ENCODE peak calls at places on chromosomes 5 and 9, in ten cellular contexts. O is cortex of kidney; X is NCI-H1105; G is SK-MEL-5; V is NCI-H187; F is adipocyte; T is stimulated activated CD8-positive, alpha-beta memory T cell treated with anti-CD3 and anti-CD28 coated beads, Interleukin-7, amount 100 ng/mL, for 48 hours; W is nephron progenitor cell; M is upper lobe of right lung; Q is lung. Z is an unnamed sample.

GRCh38 chr5:37043693-37044092 is 167.1 kb downstream of the NIPBL start:
- DNase-seq in O (no peak), X (no peak), G (peak), V (no peak), F (no peak), T (no peak), W (no peak), M (no peak), Q (no peak), Z (no peak)

GRCh38 chr5:140251527-140251973 is 51.4 kb downstream of the PFDN1 start:
- DNase-seq in O (no peak), X (no peak), G (peak), V (no peak), F (peak), T (peak), W (no peak), M (no peak), Q (no peak), Z (no peak)

GRCh38 chr5:179866241-179867078 is 7.8 kb upstream of the MRNIP start:
- DNase-seq in O (no peak), X (no peak), G (peak), V (no peak), F (no peak), T (no peak), W (no peak), M (no peak), Q (no peak), Z (no peak)

GRCh38 chr9:21966140-21966851 is 27.9 kb downstream of the CDKN2A start:
- DNase-seq in O (no peak), X (no peak), G (no peak), V (no peak), F (no peak), T (no peak), W (no peak), M (no peak), Q (no peak), Z (no peak)

GRCh38 chr5:121940741-121941140 is 21.0 kb upstream of the SRFBP1 start:
- DNase-seq in O (no peak), X (no peak), G (no peak), V (no peak), F (no peak), T (no peak), W (no peak), M (no peak), Q (no peak), Z (no peak)

GRCh38 chr5:154663424-154663823 is 91.8 kb upstream of the LARP1 start:
- DNase-seq in O (no peak), X (no peak), G (no peak), V (no peak), F (no peak), T (no peak), W (no peak), M (peak), Q (no peak), Z (no peak)

GRCh38 chr9:1018121-1018520 is 32.0 kb upstream of the DMRT2 start:
- DNase-seq in O (no peak), X (no peak), G (peak), V (no peak), F (peak), T (no peak), W (peak), M (no peak), Q (no peak), Z (no peak)

GRCh38 chr9:131190191-131190590 is 64.8 kb downstream of the NUP214 start:
- DNase-seq in O (no peak), X (no peak), G (no peak), V (no peak), F (no peak), T (no peak), W (no peak), M (no peak), Q (no peak), Z (no peak)

GRCh38 chr5:164504141-164504772 is 998.8 kb downstream of the MAT2B start:
- DNase-seq in O (no peak), X (no peak), G (peak), V (no peak), F (peak), T (no peak), W (peak), M (no peak), Q (peak), Z (no peak)

GRCh38 chr5:60487885-60488425 is 212.0 kb downstream of the DEPDC1B start:
- DNase-seq in O (no peak), X (peak), G (peak), V (no peak), F (peak), T (no peak), W (no peak), M (no peak), Q (no peak), Z (peak)

GRCh38 chr5:151406322-151406947 is 41.0 kb upstream of the SLC36A1 start:
- DNase-seq in O (no peak), X (no peak), G (peak), V (no peak), F (peak), T (no peak), W (no peak), M (no peak), Q (no peak), Z (no peak)

GRCh38 chr5:74624501-74624900 is 16.0 kb downstream of the ENC1 start:
- DNase-seq in O (no peak), X (no peak), G (no peak), V (no peak), F (no peak), T (no peak), W (no peak), M (no peak), Q (peak), Z (no peak)

GRCh38 chr9:114392749-114393112 is 4.9 kb upstream of the AKNA start:
- DNase-seq in O (no peak), X (no peak), G (no peak), V (no peak), F (no peak), T (no peak), W (no peak), M (no peak), Q (no peak), Z (peak)

GRCh38 chr9:127755558-127756060 is 20.5 kb upstream of the TOR2A start:
- DNase-seq in O (no peak), X (no peak), G (no peak), V (no peak), F (no peak), T (no peak), W (no peak), M (no peak), Q (no peak), Z (no peak)

GRCh38 chr9:130448035-130448624 is 3.4 kb downstream of the ASS1 start:
- DNase-seq in O (no peak), X (no peak), G (peak), V (no peak), F (peak), T (no peak), W (no peak), M (no peak), Q (no peak), Z (no peak)

GRCh38 chr5:148586796-148587195 is 67.5 kb downstream of the HTR4 start:
- DNase-seq in O (no peak), X (no peak), G (no peak), V (no peak), F (no peak), T (no peak), W (no peak), M (no peak), Q (no peak), Z (no peak)

GRCh38 chr9:70398145-70398556 is 16.3 kb downstream of the KLF9 start:
- DNase-seq in O (no peak), X (no peak), G (no peak), V (no peak), F (no peak), T (no peak), W (no peak), M (no peak), Q (no peak), Z (no peak)

GRCh38 chr9:113581865-113582697 is 118.6 kb downstream of the RGS3 start:
- DNase-seq in O (no peak), X (no peak), G (peak), V (no peak), F (no peak), T (peak), W (peak), M (peak), Q (peak), Z (no peak)

GRCh38 chr9:130927995-130928900 is 10.8 kb downstream of the FIBCD1 start:
- DNase-seq in O (no peak), X (peak), G (peak), V (no peak), F (peak), T (no peak), W (peak), M (no peak), Q (no peak), Z (no peak)

GRCh38 chr9:86706391-86706790 is 240.9 kb downstream of the GAS1 start:
- DNase-seq in O (no peak), X (no peak), G (no peak), V (no peak), F (no peak), T (no peak), W (no peak), M (no peak), Q (no peak), Z (no peak)

GRCh38 chr5:119238265-119239118 is 117.3 kb upstream of the TNFAIP8 start:
- DNase-seq in O (no peak), X (no peak), G (no peak), V (no peak), F (no peak), T (no peak), W (no peak), M (no peak), Q (no peak), Z (no peak)

GRCh38 chr5:112938286-112938685 is 16.3 kb upstream of the REEP5 start:
- DNase-seq in O (no peak), X (no peak), G (no peak), V (no peak), F (no peak), T (no peak), W (no peak), M (no peak), Q (no peak), Z (no peak)

GRCh38 chr9:76576344-76576743 is 117.4 kb downstream of the GCNT1 start:
- DNase-seq in O (no peak), X (no peak), G (no peak), V (no peak), F (peak), T (peak), W (no peak), M (no peak), Q (no peak), Z (no peak)

GRCh38 chr9:113556877-113557593 is 93.5 kb downstream of the RGS3 start:
- DNase-seq in O (no peak), X (no peak), G (no peak), V (no peak), F (no peak), T (no peak), W (no peak), M (no peak), Q (no peak), Z (no peak)

GRCh38 chr5:15513379-15513778 is 13.4 kb downstream of the FBXL7 start:
- DNase-seq in O (no peak), X (no peak), G (no peak), V (no peak), F (no peak), T (no peak), W (no peak), M (no peak), Q (no peak), Z (no peak)

GRCh38 chr5:163089926-163090325 is 347.5 kb upstream of the CCNG1 start:
- DNase-seq in O (no peak), X (no peak), G (no peak), V (no peak), F (no peak), T (no peak), W (no peak), M (no peak), Q (no peak), Z (no peak)

GRCh38 chr5:133253661-133254060 is 201.8 kb downstream of the HSPA4 start:
- DNase-seq in O (no peak), X (no peak), G (no peak), V (no peak), F (no peak), T (no peak), W (no peak), M (no peak), Q (no peak), Z (no peak)

GRCh38 chr5:125046838-125047237 is 300.4 kb upstream of the ZNF608 start:
- DNase-seq in O (no peak), X (no peak), G (no peak), V (no peak), F (no peak), T (no peak), W (no peak), M (no peak), Q (no peak), Z (no peak)

GRCh38 chr9:105309531-105309931 is 65.1 kb downstream of the SLC44A1 start:
- DNase-seq in O (no peak), X (no peak), G (peak), V (no peak), F (no peak), T (no peak), W (no peak), M (no peak), Q (no peak), Z (no peak)

GRCh38 chr9:26928966-26929495 is 18.0 kb downstream of the PLAA start:
- DNase-seq in O (no peak), X (no peak), G (no peak), V (no peak), F (no peak), T (no peak), W (no peak), M (no peak), Q (no peak), Z (no peak)

GRCh38 chr5:67244345-67244793 is 47.8 kb upstream of the CD180 start:
- DNase-seq in O (no peak), X (peak), G (no peak), V (no peak), F (no peak), T (no peak), W (no peak), M (no peak), Q (no peak), Z (no peak)

GRCh38 chr9:115614931-115615401 is 497.0 kb upstream of the TNC start:
- DNase-seq in O (no peak), X (no peak), G (no peak), V (no peak), F (peak), T (no peak), W (no peak), M (no peak), Q (no peak), Z (no peak)

GRCh38 chr5:82597437-82597836 is 319.3 kb upstream of the RPS23 start:
- DNase-seq in O (no peak), X (no peak), G (peak), V (no peak), F (no peak), T (no peak), W (no peak), M (no peak), Q (no peak), Z (no peak)

GRCh38 chr9:14399736-14400657 is 86.1 kb upstream of the NFIB start:
- DNase-seq in O (no peak), X (no peak), G (no peak), V (no peak), F (peak), T (no peak), W (no peak), M (no peak), Q (no peak), Z (no peak)

GRCh38 chr5:65704608-65705239 is 17.2 kb downstream of the SGTB start:
- DNase-seq in O (no peak), X (no peak), G (no peak), V (no peak), F (no peak), T (no peak), W (no peak), M (no peak), Q (no peak), Z (no peak)

GRCh38 chr5:1800470-1801060 is 642 bp upstream of the NDUFS6 start:
- DNase-seq in O (no peak), X (no peak), G (no peak), V (no peak), F (peak), T (no peak), W (peak), M (peak), Q (no peak), Z (peak)

Z was measured in DMS79.